ENCODE peak calls at places on chromosome 5, in eight cellular contexts. S is activated CD8-positive, alpha-beta memory T cell treated with anti-CD3 and anti-CD28 coated beads for 4 hours; B is renal cortical epithelial cell; X is cortex of kidney; O is NCI-H2081; L is NCI-H1092 treated with DMSO at 0.1 percent for 48 hours; V is HFF-Myc; U is SK-N-SH. G is an unnamed sample.

GRCh38 chr5:171469336-171469735 is 49.9 kb downstream of the FGF18 start:
- DNase-seq in U (no peak), X (no peak), L (peak; percentile 73), B (no peak), O (peak; percentile 65), S (no peak), V (no peak), G (no peak)

GRCh38 chr5:43073597-43074546 is 33.8 kb upstream of the ANXA2R start:
- DNase-seq in S (no peak), L (peak; percentile 31), V (no peak), X (no peak), B (peak; percentile 20), U (peak; percentile 54), O (peak; percentile 72), G (no peak)

GRCh38 chr5:14581891-14582796 is 552 bp downstream of the OTULINL start:
- DNase-seq in V (no peak), O (peak; percentile 76), U (peak; percentile 85), L (peak; percentile 75), B (no peak), X (no peak), S (peak; percentile 55), G (no peak)

GRCh38 chr5:151477106-151477505 is 29.7 kb downstream of the SLC36A1 start:
- DNase-seq in S (no peak), L (no peak), V (no peak), X (no peak), U (no peak), B (no peak), O (no peak), G (no peak)

GRCh38 chr5:116097301-116097700 is 12.5 kb downstream of the COMMD10 start:
- DNase-seq in V (no peak), U (no peak), O (no peak), L (no peak), X (no peak), S (no peak), B (no peak), G (no peak)

GRCh38 chr5:156892223-156892622 is 42.1 kb downstream of the PPP1R2B start:
- DNase-seq in U (no peak), B (peak; percentile 7), O (no peak), X (no peak), S (no peak), L (peak; percentile 17), V (no peak), G (no peak)

GRCh38 chr5:58710871-58711270 is 128.0 kb downstream of the RAB3C start:
- DNase-seq in B (no peak), L (no peak), X (no peak), U (no peak), V (no peak), S (no peak), O (no peak), G (no peak)

GRCh38 chr5:131323378-131323777 is 59.5 kb downstream of the CDC42SE2 start:
- DNase-seq in L (no peak), V (no peak), U (no peak), X (no peak), O (no peak), B (peak; percentile 62), S (no peak), G (no peak)